ENCODE peak calls at places on chromosomes 12 and 14, in five cellular contexts. Y, K, P, C and T are unnamed samples.

GRCh38 chr14:96037891-96038557 is 1.1 kb upstream of the C14orf132 start:
- DNase-seq in Y (no peak), K (peak; percentile 26), P (peak; percentile 64), C (peak; percentile 59), T (peak; percentile 41)

GRCh38 chr12:112939761-112940357 is 1.6 kb downstream of the OAS3 start:
- DNase-seq in Y (no peak), K (no peak), P (no peak), C (no peak), T (no peak)

GRCh38 chr14:72503696-72504368 is 390.1 kb downstream of the DPF3 start:
- DNase-seq in Y (no peak), K (no peak), P (no peak), C (no peak), T (no peak)

GRCh38 chr12:93042684-93043083 is 113.6 kb upstream of the EEA1 start:
- DNase-seq in Y (no peak), K (peak; percentile 40), P (no peak), C (no peak), T (no peak)

GRCh38 chr14:74486164-74486563 is 6.9 kb downstream of the NPC2 start:
- DNase-seq in Y (no peak), K (no peak), P (no peak), C (no peak), T (no peak)

GRCh38 chr12:32964981-32965585 is 68.5 kb upstream of the PKP2 start:
- DNase-seq in Y (no peak), K (no peak), P (no peak), C (no peak), T (no peak)

GRCh38 chr14:33463731-33464130 is 487.1 kb downstream of the EGLN3 start:
- DNase-seq in Y (no peak), K (no peak), P (no peak), C (no peak), T (no peak)

GRCh38 chr14:24289649-24290283 is 9.8 kb downstream of the DHRS1 start:
- DNase-seq in Y (no peak), K (no peak), P (no peak), C (no peak), T (no peak)

GRCh38 chr14:92670177-92670576 is 78.2 kb downstream of the LGMN start:
- DNase-seq in Y (no peak), K (no peak), P (no peak), C (peak; percentile 38), T (no peak)

GRCh38 chr14:20986811-20987210 is 3.0 kb upstream of the METTL17 start:
- DNase-seq in Y (peak; percentile 75), K (no peak), P (no peak), C (no peak), T (no peak)

GRCh38 chr14:33120341-33120740 is 181.7 kb downstream of the NPAS3 start:
- DNase-seq in Y (no peak), K (no peak), P (no peak), C (no peak), T (no peak)

GRCh38 chr12:14262771-14263511 is 102.5 kb upstream of the ATF7IP start:
- DNase-seq in Y (no peak), K (no peak), P (no peak), C (no peak), T (no peak)

GRCh38 chr14:24260026-24260779 is 2.8 kb downstream of the TGM1 start:
- DNase-seq in Y (no peak), K (no peak), P (no peak), C (no peak), T (no peak)

GRCh38 chr14:26709019-26709418 is 111.2 kb upstream of the NOVA1 start:
- DNase-seq in Y (no peak), K (no peak), P (no peak), C (no peak), T (no peak)

GRCh38 chr12:93982847-93983315 is 165.5 kb upstream of the PLXNC1 start:
- DNase-seq in Y (no peak), K (peak; percentile 54), P (no peak), C (no peak), T (no peak)

GRCh38 chr14:26841920-26842741 is 244.3 kb upstream of the NOVA1 start:
- DNase-seq in Y (peak; percentile 63), K (peak; percentile 81), P (peak; percentile 52), C (no peak), T (no peak)

GRCh38 chr12:102430661-102431060 is 49.7 kb downstream of the IGF1 start:
- DNase-seq in Y (no peak), K (no peak), P (peak; percentile 56), C (no peak), T (no peak)

GRCh38 chr12:107990325-107990724 is 138.8 kb upstream of the WSCD2 start:
- DNase-seq in Y (peak; percentile 45), K (peak; percentile 72), P (peak; percentile 48), C (no peak), T (peak; percentile 69)

GRCh38 chr12:104886418-104887401 is 71.4 kb downstream of the SLC41A2 start:
- DNase-seq in Y (no peak), K (no peak), P (no peak), C (no peak), T (no peak)

GRCh38 chr14:61524211-61524806 is 171.0 kb upstream of the HIF1A start:
- DNase-seq in Y (peak; percentile 68), K (no peak), P (no peak), C (no peak), T (peak; percentile 33)

GRCh38 chr14:104206281-104206904 is 68.0 kb downstream of the KIF26A start:
- DNase-seq in Y (peak; percentile 75), K (peak; percentile 46), P (no peak), C (no peak), T (peak; percentile 76)

GRCh38 chr12:64085154-64085553 is 136.9 kb downstream of the KICS2 start:
- DNase-seq in Y (no peak), K (no peak), P (no peak), C (no peak), T (no peak)

GRCh38 chr14:24334431-24335271 is at the start of gene ADCY4:
- DNase-seq in Y (no peak), K (no peak), P (peak; percentile 68), C (no peak), T (no peak)

GRCh38 chr12:62346817-62347216 is 86.6 kb downstream of the USP15 start:
- DNase-seq in Y (no peak), K (no peak), P (no peak), C (no peak), T (no peak)

GRCh38 chr14:24915958-24916595 is 133.9 kb downstream of the STXBP6 start:
- DNase-seq in Y (no peak), K (no peak), P (no peak), C (no peak), T (no peak)

GRCh38 chr12:51702582-51702981 is 111.5 kb downstream of the SCN8A start:
- DNase-seq in Y (no peak), K (no peak), P (no peak), C (no peak), T (no peak)

GRCh38 chr12:69468237-69469026 is 1.8 kb upstream of the FRS2 start:
- DNase-seq in Y (no peak), K (peak; percentile 64), P (no peak), C (no peak), T (no peak)

GRCh38 chr14:103121846-103122577 is 1.2 kb upstream of the TNFAIP2 start:
- DNase-seq in Y (peak; percentile 82), K (peak; percentile 92), P (peak; percentile 95), C (peak; percentile 89), T (peak; percentile 97)

GRCh38 chr12:26226629-26227375 is 31.4 kb downstream of the SSPN start:
- DNase-seq in Y (peak; percentile 56), K (peak; percentile 57), P (peak; percentile 59), C (no peak), T (peak; percentile 57)

GRCh38 chr14:98489115-98489514 is 782.9 kb downstream of the BCL11B start:
- DNase-seq in Y (no peak), K (no peak), P (no peak), C (no peak), T (no peak)

GRCh38 chr14:88669346-88669745 is 106.5 kb downstream of the ZC3H14 start:
- DNase-seq in Y (no peak), K (no peak), P (no peak), C (no peak), T (peak; percentile 15)

GRCh38 chr14:91352101-91352500 is 65.5 kb downstream of the CCDC88C start:
- DNase-seq in Y (no peak), K (no peak), P (peak; percentile 45), C (no peak), T (no peak)
- H3K4me1 ChIP-seq in Y (no peaks in the 10 kb centered on the region), K (peaks cover 3% of the 10 kb centered on the region), P (no peaks in the 10 kb centered on the region), C (peaks cover 12% of the 10 kb centered on the region), T (no peaks in the 10 kb centered on the region)

DNA sequence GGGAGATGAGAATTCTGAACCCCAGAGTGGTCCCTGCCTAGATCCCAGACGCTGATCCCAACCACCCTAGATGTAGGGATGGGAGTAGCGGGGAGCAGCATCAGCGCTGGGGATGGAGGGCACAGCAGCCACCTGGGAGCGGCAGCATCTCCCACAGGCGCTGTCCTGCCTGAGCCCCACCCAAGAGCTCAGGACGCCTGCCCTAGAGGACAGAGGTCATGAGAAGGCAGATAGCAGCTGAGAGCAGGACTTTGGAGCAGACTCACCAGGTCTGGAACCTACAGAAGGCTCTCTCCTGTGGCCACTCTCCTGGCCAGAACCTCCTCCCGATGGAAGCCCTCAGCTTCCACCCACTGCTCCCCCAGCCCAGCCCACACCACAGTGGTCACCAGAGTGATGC is 7.2 kb downstream of the CCDC85C start:
- DNase-seq in Y (no peak), K (no peak), P (no peak), C (peak; percentile 82), T (no peak)
- H3K4me1 ChIP-seq in Y (peaks cover 58% of the 10 kb centered on the region), K (peaks cover 3% of the 10 kb centered on the region), P (peaks cover 42% of the 10 kb centered on the region), C (peaks cover 49% of the 10 kb centered on the region), T (peaks cover 58% of the 10 kb centered on the region)

GRCh38 chr12:131913666-131914065 is 15.4 kb upstream of the PUS1 start:
- DNase-seq in Y (no peak), K (no peak), P (no peak), C (no peak), T (peak; percentile 9)
- H3K4me1 ChIP-seq in Y (peaks cover 12% of the 10 kb centered on the region), K (no peaks in the 10 kb centered on the region), P (peaks cover 9% of the 10 kb centered on the region), C (no peaks in the 10 kb centered on the region), T (peaks cover 14% of the 10 kb centered on the region)

GRCh38 chr12:1635656-1636055 is 6.6 kb downstream of the WNT5B start:
- DNase-seq in Y (no peak), K (no peak), P (no peak), C (no peak), T (no peak)

GRCh38 chr12:1632702-1633101 is 3.7 kb downstream of the WNT5B start:
- DNase-seq in Y (no peak), K (no peak), P (peak; percentile 51), C (peak; percentile 89), T (no peak)

GRCh38 chr12:1634149-1634548 is 5.1 kb downstream of the WNT5B start:
- DNase-seq in Y (no peak), K (no peak), P (no peak), C (no peak), T (no peak)

GRCh38 chr12:1633459-1633858 is 4.4 kb downstream of the WNT5B start:
- DNase-seq in Y (no peak), K (peak; percentile 83), P (no peak), C (no peak), T (no peak)

DNA sequence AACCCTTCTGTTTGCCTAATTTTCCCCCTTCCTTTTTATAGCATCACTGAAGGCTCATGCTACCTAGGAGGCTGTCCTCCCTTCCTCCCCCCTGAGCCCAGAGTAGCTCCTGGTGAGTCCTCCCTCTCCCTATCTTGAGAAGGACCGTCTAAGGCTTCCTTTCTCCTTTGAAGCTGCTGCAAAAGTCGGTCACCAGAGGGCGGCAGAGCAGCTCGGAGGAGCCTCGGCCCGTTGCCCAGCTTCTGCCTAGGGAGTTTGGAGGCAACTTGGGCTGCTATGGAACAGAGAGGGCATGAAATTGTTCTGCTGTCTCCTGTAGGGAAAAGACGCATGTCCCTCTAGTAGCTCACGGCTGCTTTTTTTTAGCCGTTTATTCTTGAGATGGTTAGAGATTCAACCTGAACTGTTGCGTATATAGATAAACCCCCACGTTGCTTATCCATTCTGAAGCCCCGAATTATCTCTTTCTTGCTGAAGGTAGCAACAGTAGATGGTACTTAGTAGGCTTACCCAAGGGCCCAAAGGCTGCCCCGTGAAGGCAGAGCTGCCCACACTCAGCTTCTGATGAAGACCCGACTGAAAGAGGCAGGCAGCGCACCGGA is 5.7 kb downstream of the WNT5B start:
- DNase-seq in Y (peak; percentile 87), K (peak; percentile 88), P (peak; percentile 90), C (peak; percentile 87), T (peak; percentile 81)
- H3K4me1 ChIP-seq in Y (no peaks in the 10 kb centered on the region), K (peaks cover 9% of the 10 kb centered on the region), P (peaks cover 10% of the 10 kb centered on the region), C (peaks cover 45% of the 10 kb centered on the region), T (no peaks in the 10 kb centered on the region)